ENCODE peak calls at places on chromosome 5, in five cellular contexts. Z, P, B, O and L are unnamed samples.
A peak's percentile ranks its signal among the peaks of the same experiment; 100 is the strongest.

GRCh38 chr5:134022333-134022732 is 17.6 kb upstream of the VDAC1 start:
- DNase-seq in P (no peak), B (peak; percentile 13), Z (no peak), O (no peak), L (no peak)

GRCh38 chr5:38680094-38680765 is 123.8 kb upstream of the LIFR start:
- DNase-seq in B (no peak), Z (no peak), O (no peak), P (no peak), L (no peak)

GRCh38 chr5:156476704-156477103 is 149.7 kb downstream of the SGCD start:
- DNase-seq in Z (no peak), B (no peak), P (no peak), O (no peak), L (no peak)

GRCh38 chr5:143760137-143760505 is 51.8 kb upstream of the HMHB1 start:
- DNase-seq in Z (no peak), P (no peak), B (no peak), O (no peak), L (no peak)

GRCh38 chr5:36492998-36493655 is 113.3 kb upstream of the SLC1A3 start:
- DNase-seq in O (no peak), P (peak; percentile 47), B (peak; percentile 86), Z (no peak), L (no peak)

GRCh38 chr5:3317051-3317795 is 278.4 kb upstream of the IRX1 start:
- DNase-seq in O (no peak), B (no peak), P (no peak), Z (no peak), L (no peak)

GRCh38 chr5:105475401-105475800 is 1912.8 kb upstream of the NUDT12 start:
- DNase-seq in O (no peak), Z (no peak), P (no peak), B (no peak), L (no peak)

GRCh38 chr5:143646961-143647360 is 165.0 kb upstream of the HMHB1 start:
- DNase-seq in P (no peak), O (no peak), B (no peak), Z (no peak), L (no peak)

GRCh38 chr5:107248065-107248695 is 422.6 kb downstream of the EFNA5 start:
- DNase-seq in B (peak; percentile 58), O (peak; percentile 69), Z (peak; percentile 62), P (peak; percentile 59), L (peak; percentile 75)

GRCh38 chr5:44665101-44665701 is 143.5 kb upstream of the MRPS30 start:
- DNase-seq in B (peak; percentile 99), Z (no peak), P (peak; percentile 41), O (no peak), L (no peak)

GRCh38 chr5:58754250-58754649 is 171.4 kb downstream of the RAB3C start:
- DNase-seq in O (no peak), P (no peak), B (no peak), Z (no peak), L (no peak)

GRCh38 chr5:123125953-123126352 is 36.9 kb downstream of the PRDM6 start:
- DNase-seq in O (no peak), Z (no peak), P (peak; percentile 82), B (peak; percentile 80), L (no peak)

GRCh38 chr5:51382759-51383493 is at the start of gene ISL1:
- DNase-seq in Z (no peak), O (peak; percentile 92), B (peak; percentile 67), P (peak; percentile 99), L (no peak)
- TF ChIP-seq CTCF in Z (no peak), O (no peak), B (no peak), P (no peak), L (no peak)

DNA sequence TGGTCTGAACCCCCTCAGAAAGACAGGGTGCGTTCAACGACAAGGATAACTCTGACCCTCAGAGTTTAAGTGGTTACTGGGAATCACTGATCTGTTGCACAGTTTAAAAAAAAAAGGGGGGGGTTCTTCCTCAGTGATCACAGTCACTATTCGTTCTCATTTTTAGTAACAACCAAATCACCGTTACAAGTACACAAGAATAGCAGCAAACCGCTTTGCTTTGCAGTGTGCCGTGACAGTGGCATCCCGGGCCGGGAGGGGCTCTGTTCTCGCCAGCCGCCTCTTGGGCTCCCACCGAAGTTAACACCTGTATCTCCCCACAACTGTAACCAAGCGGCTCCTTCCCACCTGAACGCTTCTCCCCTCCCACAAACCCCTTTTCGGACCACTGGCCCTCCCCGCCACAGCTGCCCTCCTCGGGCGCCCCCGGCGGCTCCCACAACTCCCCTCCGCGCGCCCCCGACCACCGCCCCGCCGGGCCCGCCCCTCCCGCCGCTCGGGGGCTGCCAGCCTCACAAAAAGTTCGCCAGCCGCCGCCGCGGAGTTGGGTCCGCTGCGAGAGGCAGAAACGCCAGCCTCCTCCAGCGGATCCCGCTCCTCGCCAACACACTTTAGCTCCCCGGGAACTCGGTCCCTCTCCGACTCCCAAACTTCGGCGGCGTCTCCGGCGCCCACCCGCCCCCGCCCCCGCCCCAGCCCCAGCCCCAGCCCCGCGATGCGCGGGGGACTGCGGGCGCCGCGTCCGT is 1.2 kb downstream of the SSBP2 start:
- DNase-seq in O (peak; percentile 66), B (no peak), Z (peak; percentile 98), P (peak; percentile 56), L (peak; percentile 39)
- H3K4me3 ChIP-seq in O (no peak overlapping the region), B (peak overlapping the region; percentile 67), Z (peak overlapping the region; percentile 75), P (peak overlapping the region; percentile 66), L (peak overlapping the region; percentile 76)

DNA sequence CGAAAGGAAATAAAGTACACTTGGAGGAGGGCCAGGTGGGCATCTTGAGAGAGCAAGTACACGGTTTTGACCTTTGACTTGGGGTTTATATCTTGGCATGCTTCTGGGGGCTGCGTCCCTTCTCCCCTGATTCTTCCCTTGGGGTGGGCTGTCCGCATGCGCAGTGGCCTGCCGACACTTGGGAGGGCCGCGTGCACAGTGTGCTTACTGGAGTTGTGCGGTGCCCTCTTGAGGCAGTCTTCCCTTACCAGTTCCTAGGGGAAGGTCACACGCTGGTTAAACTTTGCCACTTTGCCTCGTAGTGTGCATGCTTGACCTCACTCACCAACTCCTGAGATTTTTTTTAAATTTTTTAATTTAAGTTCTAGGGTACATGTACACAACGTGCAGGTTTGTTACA is 4.3 kb upstream of the CLPTM1L start:
- DNase-seq in B (no peak), O (no peak), Z (no peak), P (no peak), L (peak; percentile 84)
- TF ChIP-seq CTCF in B (no peak), O (no peak), Z (peak; percentile 41), P (no peak), L (peak; percentile 68)

GRCh38 chr5:124660229-124661093 is 86.0 kb downstream of the ZNF608 start:
- DNase-seq in Z (no peak), P (no peak), O (no peak), B (peak; percentile 66), L (no peak)

GRCh38 chr5:124659798-124660197 is 86.6 kb downstream of the ZNF608 start:
- DNase-seq in B (no peak), O (no peak), Z (no peak), P (no peak), L (no peak)

GRCh38 chr5:124662261-124662781 is 84.1 kb downstream of the ZNF608 start:
- DNase-seq in B (no peak), Z (peak; percentile 60), O (no peak), P (no peak), L (peak; percentile 77)

GRCh38 chr5:124663101-124663506 is 83.3 kb downstream of the ZNF608 start:
- DNase-seq in P (peak; percentile 66), Z (no peak), O (no peak), B (no peak), L (no peak)

DNA sequence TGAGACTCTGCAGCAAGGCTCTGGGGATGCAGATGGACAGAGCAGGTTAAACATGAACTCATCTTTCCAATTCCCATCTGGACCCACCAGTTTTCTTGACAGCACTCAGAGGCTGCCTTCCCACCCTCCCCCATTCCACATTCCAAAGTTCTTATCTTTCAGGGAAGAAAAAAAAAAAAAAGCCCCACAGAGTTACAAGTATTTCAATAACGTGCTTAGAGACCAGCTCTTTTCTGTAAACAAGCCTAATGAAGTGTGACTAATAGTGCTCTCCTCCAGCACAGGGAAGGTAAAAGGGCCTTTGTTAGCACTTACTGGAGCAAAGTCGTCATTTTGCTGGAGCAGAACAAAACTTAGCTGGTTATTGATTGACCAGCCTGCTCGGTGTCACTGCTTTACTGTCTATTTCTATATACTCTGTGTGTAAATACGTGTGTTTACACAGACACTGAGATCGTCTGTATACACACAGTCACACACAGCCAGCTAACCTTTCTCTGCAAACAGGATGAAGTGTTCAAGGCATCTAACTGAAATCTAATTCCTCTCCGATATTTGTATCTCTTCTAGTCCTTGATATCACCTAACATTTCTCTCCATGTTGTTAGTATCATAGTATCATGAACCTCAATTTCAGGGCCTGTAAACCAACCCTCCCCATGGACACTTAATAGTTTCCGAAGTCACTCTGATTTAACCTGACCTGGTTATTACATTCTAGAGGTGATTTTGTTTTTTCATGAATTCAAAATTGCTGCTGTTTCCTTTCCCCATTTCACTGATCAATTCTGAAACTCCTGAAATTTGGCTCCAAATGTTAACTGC is 84.9 kb downstream of the ZNF608 start:
- DNase-seq in Z (no peak), B (peak; percentile 72), P (peak; percentile 82), O (no peak), L (peak; percentile 44)
- H3K4me3 ChIP-seq in Z (peak overlapping the region; percentile 27), B (no peak overlapping the region), P (no peak overlapping the region), O (no peak overlapping the region), L (no peak overlapping the region)

DNA sequence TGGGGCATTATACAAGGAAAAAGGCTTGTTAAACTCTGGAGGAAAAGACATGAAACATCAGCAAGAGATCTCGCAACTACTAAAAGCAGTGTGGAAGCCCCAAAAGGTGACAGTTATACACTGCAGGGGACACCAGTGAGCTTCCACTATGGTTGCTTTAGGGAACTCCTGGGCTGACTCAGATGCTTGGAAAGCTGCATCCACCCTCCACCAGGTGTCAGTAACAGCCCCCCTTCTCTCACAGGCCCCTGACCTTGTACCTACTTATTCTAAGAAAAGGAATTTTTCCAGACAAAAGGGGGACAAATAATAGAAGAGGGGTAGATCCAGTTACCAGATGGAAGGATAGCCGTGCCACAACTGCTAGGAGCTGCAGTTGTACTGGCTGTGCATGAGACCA is 154.4 kb upstream of the COX7C start:
- DNase-seq in B (no peak), O (no peak), P (no peak), Z (no peak), L (peak; percentile 38)
- TF ChIP-seq CTCF in B (no peak), O (no peak), P (no peak), Z (peak; percentile 25), L (peak; percentile 42)

GRCh38 chr5:14188778-14189177 is 45.6 kb downstream of the TRIO start:
- DNase-seq in O (no peak), Z (no peak), B (no peak), P (no peak), L (no peak)

GRCh38 chr5:14187157-14187556 is 44.0 kb downstream of the TRIO start:
- DNase-seq in Z (no peak), O (no peak), B (no peak), P (no peak), L (no peak)

GRCh38 chr5:14189680-14190079 is 46.5 kb downstream of the TRIO start:
- DNase-seq in O (no peak), Z (no peak), B (no peak), P (no peak), L (no peak)

GRCh38 chr5:14186132-14186830 is 43.1 kb downstream of the TRIO start:
- DNase-seq in Z (no peak), O (no peak), B (peak; percentile 76), P (peak; percentile 68), L (no peak)

GRCh38 chr5:14187660-14188059 is 44.5 kb downstream of the TRIO start:
- DNase-seq in B (no peak), O (no peak), P (no peak), Z (no peak), L (no peak)
- H3K4me3 ChIP-seq in B (no peak overlapping the region), O (no peak overlapping the region), P (no peak overlapping the region), Z (no peak overlapping the region), L (no peak overlapping the region)